ENCODE peak calls at places on chromosome 6, in seven cellular contexts. W, F, M, N, A, Y and K are unnamed samples.

GRCh38 chr6:170388113-170388512 is 81.6 kb downstream of the FAM120B start:
- DNase-seq in Y (no peak), A (peak; percentile 27), F (peak; percentile 20), M (no peak), W (no peak), N (no peak), K (no peak)

GRCh38 chr6:42264146-42264851 is 46.6 kb upstream of the MRPS10 start:
- DNase-seq in N (no peak), F (no peak), W (no peak), Y (no peak), A (no peak), M (no peak), K (no peak)

GRCh38 chr6:12288211-12288618 is 1.9 kb upstream of the EDN1 start:
- DNase-seq in Y (no peak), W (no peak), A (no peak), M (no peak), N (no peak), F (no peak), K (no peak)

GRCh38 chr6:160992323-160993314 is 1.1 kb downstream of the MAP3K4 start:
- DNase-seq in N (peak; percentile 37), W (no peak), A (peak; percentile 80), M (peak; percentile 61), Y (peak; percentile 80), F (no peak), K (peak; percentile 7)

GRCh38 chr6:106666290-106667021 is 37.1 kb downstream of the QRSL1 start:
- DNase-seq in W (no peak), N (no peak), M (no peak), Y (no peak), A (no peak), F (no peak), K (no peak)

GRCh38 chr6:53258774-53259155 is 90.0 kb downstream of the ELOVL5 start:
- DNase-seq in W (no peak), N (no peak), Y (no peak), A (no peak), F (no peak), M (no peak), K (no peak)

GRCh38 chr6:157982297-157982579 is 575 bp downstream of the SYNJ2 start:
- DNase-seq in F (no peak), W (peak; percentile 28), Y (peak; percentile 30), A (no peak), M (peak; percentile 44), N (peak; percentile 60), K (no peak)

GRCh38 chr6:126118934-126119333 is 132.6 kb downstream of the TRMT11 start:
- DNase-seq in N (no peak), Y (peak; percentile 80), A (no peak), W (no peak), M (no peak), F (no peak), K (no peak)

GRCh38 chr6:44349904-44350649 is 7.6 kb downstream of the SPATS1 start:
- DNase-seq in N (no peak), F (no peak), W (no peak), Y (no peak), M (no peak), A (no peak), K (no peak)

GRCh38 chr6:136701011-136701410 is 91.3 kb downstream of the MAP3K5 start:
- DNase-seq in N (no peak), Y (no peak), F (no peak), A (no peak), W (no peak), M (no peak), K (no peak)

GRCh38 chr6:136550330-136551071 is at the start of gene MAP7:
- DNase-seq in F (no peak), N (peak; percentile 95), W (peak; percentile 94), Y (no peak), A (no peak), M (peak; percentile 82), K (peak; percentile 25)

GRCh38 chr6:46017726-46018125 is 2.1 kb upstream of the CLIC5 start:
- DNase-seq in F (no peak), A (no peak), N (no peak), W (no peak), M (no peak), Y (no peak), K (no peak)

GRCh38 chr6:39892490-39893129 is 41.7 kb downstream of the MOCS1 start:
- DNase-seq in M (peak; percentile 83), W (peak; percentile 60), Y (peak; percentile 81), F (peak; percentile 27), N (peak; percentile 72), A (peak; percentile 73), K (peak; percentile 45)

GRCh38 chr6:125871365-125871764 is 80.6 kb downstream of the NCOA7 start:
- DNase-seq in M (no peak), W (no peak), Y (no peak), F (no peak), A (no peak), N (no peak), K (no peak)

GRCh38 chr6:127900935-127901334 is at the start of gene THEMIS:
- DNase-seq in Y (no peak), W (no peak), N (no peak), A (no peak), F (no peak), M (no peak), K (no peak)

GRCh38 chr6:108164815-108165706 is 761 bp upstream of the NR2E1 start:
- DNase-seq in N (no peak), M (peak; percentile 65), F (no peak), Y (no peak), W (no peak), A (no peak), K (no peak)

GRCh38 chr6:149545258-149545753 is 537 bp downstream of the PPIL4 start:
- DNase-seq in N (peak; percentile 51), W (no peak), Y (peak; percentile 76), A (peak; percentile 79), F (no peak), M (peak; percentile 9), K (peak; percentile 4)

GRCh38 chr6:13988908-13989307 is 64.2 kb downstream of the RNF182 start:
- DNase-seq in M (no peak), Y (no peak), N (no peak), W (no peak), F (no peak), A (no peak), K (no peak)

GRCh38 chr6:81241717-81242116 is 510.8 kb downstream of the TENT5A start:
- DNase-seq in A (peak; percentile 71), M (no peak), W (no peak), F (no peak), Y (peak; percentile 78), N (no peak), K (no peak)

GRCh38 chr6:134351615-134352474 is 33.9 kb upstream of the SGK1 start:
- DNase-seq in Y (no peak), N (no peak), F (no peak), W (no peak), M (no peak), A (peak; percentile 22), K (no peak)

GRCh38 chr6:90111387-90111786 is 185.3 kb downstream of the BACH2 start:
- DNase-seq in N (no peak), M (no peak), F (no peak), A (no peak), W (no peak), Y (no peak), K (no peak)

GRCh38 chr6:70210462-70210861 is 92.4 kb downstream of the COL9A1 start:
- DNase-seq in W (no peak), N (no peak), M (no peak), Y (peak; percentile 2), F (no peak), A (peak; percentile 6), K (no peak)

GRCh38 chr6:156502969-156503504 is 274.1 kb upstream of the ARID1B start:
- DNase-seq in A (no peak), W (no peak), M (no peak), F (no peak), Y (no peak), N (no peak), K (no peak)

GRCh38 chr6:63816979-63817436 is 181.4 kb downstream of the PHF3 start:
- DNase-seq in F (no peak), N (no peak), M (peak; percentile 14), A (no peak), W (no peak), Y (peak; percentile 34), K (no peak)

GRCh38 chr6:150719099-150719767 is 119.5 kb downstream of the PLEKHG1 start:
- DNase-seq in N (no peak), W (no peak), A (no peak), Y (no peak), M (no peak), F (no peak), K (no peak)

GRCh38 chr6:147909645-147910044 is 401.2 kb downstream of the SAMD5 start:
- DNase-seq in W (no peak), F (no peak), A (no peak), N (no peak), M (no peak), Y (no peak), K (no peak)

GRCh38 chr6:140062042-140063041 is 687.9 kb upstream of the CITED2 start:
- DNase-seq in F (peak; percentile 85), M (no peak), A (peak; percentile 96), Y (peak; percentile 98), N (peak; percentile 96), W (no peak), K (no peak)

GRCh38 chr6:154343473-154344308 is 12.9 kb downstream of the IPCEF1 start:
- DNase-seq in W (no peak), A (peak; percentile 59), N (peak; percentile 88), M (no peak), Y (peak; percentile 36), F (no peak), K (no peak)

GRCh38 chr6:21003780-21004541 is 469.7 kb downstream of the CDKAL1 start:
- DNase-seq in A (peak; percentile 77), F (no peak), W (no peak), N (no peak), Y (peak; percentile 96), M (no peak), K (no peak)

GRCh38 chr6:90478278-90478677 is 108.6 kb downstream of the MAP3K7 start:
- DNase-seq in M (peak; percentile 77), Y (no peak), F (no peak), N (no peak), W (no peak), A (no peak), K (no peak)

GRCh38 chr6:89436226-89436625 is 3.3 kb downstream of the ANKRD6 start:
- DNase-seq in N (no peak), A (no peak), Y (peak; percentile 18), W (no peak), M (no peak), F (no peak), K (no peak)

GRCh38 chr6:37142047-37142614 is 27.8 kb upstream of the PIM1 start:
- DNase-seq in A (no peak), F (no peak), N (no peak), W (no peak), Y (no peak), M (peak; percentile 52), K (no peak)

GRCh38 chr6:14520536-14520935 is 403.0 kb downstream of the CD83 start:
- DNase-seq in Y (no peak), N (no peak), W (no peak), M (no peak), F (no peak), A (no peak), K (no peak)

GRCh38 chr6:101758338-101758737 is 364.8 kb downstream of the GRIK2 start:
- DNase-seq in W (no peak), A (no peak), N (no peak), M (no peak), F (no peak), Y (peak; percentile 23), K (no peak)

GRCh38 chr6:159979136-159979874 is 10.4 kb downstream of the IGF2R start:
- DNase-seq in F (no peak), M (no peak), Y (peak; percentile 73), W (no peak), N (peak; percentile 23), A (peak; percentile 73), K (no peak)